ENCODE peak calls at places on chromosomes 13 and 19, in four cellular contexts. M is amygdala, W is fibroblast of pulmonary artery, P is GF-D8. J is an unnamed sample.

GRCh38 chr19:18731562-18732008 is 48.1 kb downstream of the CRTC1 start:
- DNase-seq in M (no peak), W (no peak), P (no peak), J (no peak)

GRCh38 chr13:110676511-110677204 is 29.3 kb downstream of the CARS2 start:
- DNase-seq in M (no peak), W (no peak), P (no peak), J (peak; percentile 79)

GRCh38 chr13:93118081-93118615 is 108.5 kb upstream of the GPC6 start:
- DNase-seq in M (no peak), W (no peak), P (no peak), J (no peak)

GRCh38 chr13:107205318-107206112 is 637.6 kb upstream of the ARGLU1 start:
- DNase-seq in M (peak; percentile 49), W (peak; percentile 72), P (peak; percentile 22), J (peak; percentile 33)

GRCh38 chr19:54795763-54796162 is 7.6 kb upstream of the KIR2DL4 start:
- DNase-seq in M (no peak), W (no peak), P (peak; percentile 52), J (peak; percentile 93)

GRCh38 chr13:79037197-79037596 is 368.9 kb downstream of the RBM26 start:
- DNase-seq in M (no peak), W (no peak), P (no peak), J (no peak)

GRCh38 chr19:44808463-44809371 is at the start of gene BCAM:
- DNase-seq in M (peak; percentile 23), W (peak; percentile 67), P (no peak), J (no peak)

GRCh38 chr19:56942749-56943148 is 102.2 kb upstream of the PEG3 start:
- DNase-seq in M (peak; percentile 1), W (no peak), P (no peak), J (no peak)

GRCh38 chr19:18612772-18613588 is at the start of gene TMEM59L:
- DNase-seq in M (peak; percentile 29), W (no peak), P (no peak), J (no peak)

GRCh38 chr19:22604571-22605274 is 29.4 kb upstream of the ZNF492 start:
- DNase-seq in M (no peak), W (no peak), P (no peak), J (no peak)

GRCh38 chr13:44267966-44268365 is 105.7 kb upstream of the SERP2 start:
- DNase-seq in M (no peak), W (peak; percentile 90), P (no peak), J (no peak)

GRCh38 chr13:85277753-85278152 is 521.5 kb downstream of the SLITRK6 start:
- DNase-seq in M (no peak), W (peak; percentile 40), P (no peak), J (no peak)

GRCh38 chr13:39452834-39453233 is 150.2 kb downstream of the LHFPL6 start:
- DNase-seq in M (no peak), W (no peak), P (no peak), J (no peak)

GRCh38 chr13:106151056-106151699 is 384.3 kb downstream of the EFNB2 start:
- DNase-seq in M (no peak), W (peak; percentile 91), P (no peak), J (no peak)

GRCh38 chr13:111639994-111640393 is 319.6 kb downstream of the TEX29 start:
- DNase-seq in M (no peak), W (no peak), P (no peak), J (no peak)

GRCh38 chr19:47186337-47187022 is 44.5 kb downstream of the BBC3 start:
- DNase-seq in M (no peak), W (no peak), P (no peak), J (no peak)

GRCh38 chr13:39463611-39464010 is 139.4 kb downstream of the LHFPL6 start:
- DNase-seq in M (no peak), W (no peak), P (no peak), J (no peak)

GRCh38 chr13:51067376-51068125 is 43.5 kb downstream of the C13orf42 start:
- DNase-seq in M (no peak), W (peak; percentile 17), P (no peak), J (no peak)

GRCh38 chr19:13463296-13463695 is 43.0 kb downstream of the CACNA1A start:
- DNase-seq in M (no peak), W (peak; percentile 14), P (no peak), J (peak; percentile 20)

GRCh38 chr13:99646866-99647592 is 145.8 kb downstream of the TM9SF2 start:
- DNase-seq in M (no peak), W (no peak), P (no peak), J (no peak)

GRCh38 chr13:79413521-79413920 is 7.5 kb upstream of the RBM26 start:
- DNase-seq in M (no peak), W (no peak), P (no peak), J (no peak)

GRCh38 chr19:40798997-40799557 is at the start of gene EGLN2:
- DNase-seq in M (no peak), W (no peak), P (no peak), J (no peak)

GRCh38 chr19:3990815-3991117 is 5.5 kb upstream of the EEF2 start:
- DNase-seq in M (no peak), W (no peak), P (no peak), J (no peak)